ENCODE peak calls at places on chromosome 10, in ten cellular contexts. One of them, this sample, is unnamed.
A peak's percentile ranks its signal among the peaks of the same experiment; 100 is the strongest.

GRCh38 chr10:63414481-63415260 is 51.1 kb downstream of the JMJD1C start:
- DNase-seq in lower leg skin: no peak
- DNase-seq in GM12865: no peak
- DNase-seq in fibroblast of mammary gland: peak; percentile 56
- DNase-seq in AG09309: no peak
- DNase-seq in ascending aorta: no peak
- DNase-seq in kidney epithelial cell: no peak
- DNase-seq in heart right ventricle: no peak
- DNase-seq in GM23338: no peak
- DNase-seq in fibroblast of the aortic adventitia: peak; percentile 44
- DNase-seq in this sample: peak; percentile 72

GRCh38 chr10:26479766-26480492 is 41.8 kb downstream of the APBB1IP start:
- DNase-seq in lower leg skin: no peak
- DNase-seq in GM12865: peak; percentile 66
- DNase-seq in fibroblast of mammary gland: no peak
- DNase-seq in AG09309: no peak
- DNase-seq in ascending aorta: no peak
- DNase-seq in kidney epithelial cell: no peak
- DNase-seq in heart right ventricle: no peak
- DNase-seq in GM23338: no peak
- DNase-seq in fibroblast of the aortic adventitia: no peak
- DNase-seq in this sample: no peak

GRCh38 chr10:26215923-26216576 is 524 bp upstream of the GAD2 start:
- DNase-seq in lower leg skin: no peak
- DNase-seq in GM12865: no peak
- DNase-seq in fibroblast of mammary gland: peak; percentile 1
- DNase-seq in AG09309: no peak
- DNase-seq in ascending aorta: no peak
- DNase-seq in kidney epithelial cell: no peak
- DNase-seq in heart right ventricle: peak; percentile 20
- DNase-seq in GM23338: peak; percentile 82
- DNase-seq in fibroblast of the aortic adventitia: no peak
- DNase-seq in this sample: no peak

GRCh38 chr10:115278294-115278693 is 185.1 kb downstream of the ATRNL1 start:
- DNase-seq in lower leg skin: no peak
- DNase-seq in GM12865: peak; percentile 9
- DNase-seq in fibroblast of mammary gland: no peak
- DNase-seq in AG09309: no peak
- DNase-seq in ascending aorta: no peak
- DNase-seq in kidney epithelial cell: no peak
- DNase-seq in heart right ventricle: no peak
- DNase-seq in GM23338: no peak
- DNase-seq in fibroblast of the aortic adventitia: no peak
- DNase-seq in this sample: no peak

GRCh38 chr10:25125151-25125550 is 49.6 kb upstream of the GPR158 start:
- DNase-seq in lower leg skin: no peak
- DNase-seq in GM12865: no peak
- DNase-seq in fibroblast of mammary gland: no peak
- DNase-seq in AG09309: no peak
- DNase-seq in ascending aorta: no peak
- DNase-seq in kidney epithelial cell: peak; percentile 4
- DNase-seq in heart right ventricle: no peak
- DNase-seq in GM23338: peak; percentile 60
- DNase-seq in fibroblast of the aortic adventitia: no peak
- DNase-seq in this sample: no peak

GRCh38 chr10:85280014-85280413 is 951.6 kb downstream of the CCSER2 start:
- DNase-seq in lower leg skin: no peak
- DNase-seq in GM12865: no peak
- DNase-seq in fibroblast of mammary gland: no peak
- DNase-seq in AG09309: no peak
- DNase-seq in ascending aorta: no peak
- DNase-seq in kidney epithelial cell: no peak
- DNase-seq in heart right ventricle: no peak
- DNase-seq in GM23338: peak; percentile 4
- DNase-seq in fibroblast of the aortic adventitia: no peak
- DNase-seq in this sample: no peak

GRCh38 chr10:22597142-22597541 is 117.2 kb downstream of the PIP4K2A start:
- DNase-seq in lower leg skin: no peak
- DNase-seq in GM12865: peak; percentile 83
- DNase-seq in fibroblast of mammary gland: no peak
- DNase-seq in AG09309: no peak
- DNase-seq in ascending aorta: no peak
- DNase-seq in kidney epithelial cell: no peak
- DNase-seq in heart right ventricle: no peak
- DNase-seq in GM23338: no peak
- DNase-seq in fibroblast of the aortic adventitia: no peak
- DNase-seq in this sample: peak; percentile 16

GRCh38 chr10:46309511-46310142 is 22.8 kb downstream of the ANTXRL start:
- DNase-seq in lower leg skin: no peak
- DNase-seq in GM12865: no peak
- DNase-seq in fibroblast of mammary gland: no peak
- DNase-seq in AG09309: no peak
- DNase-seq in ascending aorta: peak; percentile 39
- DNase-seq in kidney epithelial cell: no peak
- DNase-seq in heart right ventricle: no peak
- DNase-seq in GM23338: no peak
- DNase-seq in fibroblast of the aortic adventitia: no peak
- DNase-seq in this sample: no peak

GRCh38 chr10:27568196-27569175 is 64.4 kb downstream of the RAB18 start:
- DNase-seq in lower leg skin: no peak
- DNase-seq in GM12865: peak; percentile 29
- DNase-seq in fibroblast of mammary gland: peak; percentile 64
- DNase-seq in AG09309: peak; percentile 7
- DNase-seq in ascending aorta: no peak
- DNase-seq in kidney epithelial cell: no peak
- DNase-seq in heart right ventricle: no peak
- DNase-seq in GM23338: no peak
- DNase-seq in fibroblast of the aortic adventitia: no peak
- DNase-seq in this sample: no peak

GRCh38 chr10:22623624-22624263 is 90.6 kb downstream of the PIP4K2A start:
- DNase-seq in lower leg skin: no peak
- DNase-seq in GM12865: no peak
- DNase-seq in fibroblast of mammary gland: no peak
- DNase-seq in AG09309: no peak
- DNase-seq in ascending aorta: no peak
- DNase-seq in kidney epithelial cell: no peak
- DNase-seq in heart right ventricle: no peak
- DNase-seq in GM23338: no peak
- DNase-seq in fibroblast of the aortic adventitia: no peak
- DNase-seq in this sample: peak; percentile 18

GRCh38 chr10:15238553-15239335 is 70.3 kb upstream of the NMT2 start:
- DNase-seq in lower leg skin: no peak
- DNase-seq in GM12865: no peak
- DNase-seq in fibroblast of mammary gland: peak; percentile 44
- DNase-seq in AG09309: no peak
- DNase-seq in ascending aorta: no peak
- DNase-seq in kidney epithelial cell: no peak
- DNase-seq in heart right ventricle: no peak
- DNase-seq in GM23338: no peak
- DNase-seq in fibroblast of the aortic adventitia: peak; percentile 11
- DNase-seq in this sample: peak; percentile 32

GRCh38 chr10:80290474-80291220 is 1.2 kb upstream of the MAT1A start:
- DNase-seq in lower leg skin: no peak
- DNase-seq in GM12865: no peak
- DNase-seq in fibroblast of mammary gland: no peak
- DNase-seq in AG09309: no peak
- DNase-seq in ascending aorta: no peak
- DNase-seq in kidney epithelial cell: no peak
- DNase-seq in heart right ventricle: no peak
- DNase-seq in GM23338: no peak
- DNase-seq in fibroblast of the aortic adventitia: no peak
- DNase-seq in this sample: no peak

DNA sequence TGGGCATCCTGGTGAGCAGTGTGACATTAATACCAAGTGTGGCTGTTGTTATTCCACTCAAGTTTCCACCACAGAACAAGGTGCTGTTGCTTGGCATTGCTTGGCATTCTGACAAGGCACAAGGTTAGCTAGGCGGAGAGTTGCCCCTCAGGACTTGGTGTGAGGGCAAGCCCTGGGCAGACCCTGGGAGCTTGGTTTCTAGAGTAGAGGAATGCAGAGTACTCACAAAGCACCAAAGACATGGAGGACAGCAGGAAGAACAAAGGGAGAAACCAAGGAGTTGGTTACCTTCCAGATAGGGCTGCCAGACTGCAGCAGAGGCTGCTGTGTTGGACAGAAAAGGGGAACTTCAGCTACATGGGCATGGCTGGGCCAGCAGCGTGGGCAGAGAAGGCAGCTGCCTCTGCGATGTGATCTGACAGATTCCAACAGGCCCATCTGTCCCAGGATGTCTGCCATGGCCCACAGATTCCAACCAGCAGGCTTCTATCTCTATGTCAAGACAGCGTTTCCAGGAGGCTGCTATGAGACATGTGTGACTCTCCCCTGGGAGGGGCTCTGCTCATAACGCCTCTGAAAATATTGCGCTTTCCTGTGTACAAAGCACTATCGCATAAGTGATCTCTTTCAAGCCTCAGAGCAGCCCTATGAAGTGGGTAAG is 1.8 kb downstream of the GOLGA7B start:
- DNase-seq in lower leg skin: peak; percentile 37
- DNase-seq in GM12865: no peak
- DNase-seq in fibroblast of mammary gland: no peak
- DNase-seq in AG09309: no peak
- DNase-seq in ascending aorta: no peak
- DNase-seq in kidney epithelial cell: no peak
- DNase-seq in heart right ventricle: no peak
- DNase-seq in GM23338: no peak
- DNase-seq in fibroblast of the aortic adventitia: no peak
- DNase-seq in this sample: no peak
- H3K4me3 ChIP-seq in lower leg skin: no peak overlapping the region
- H3K4me3 ChIP-seq in GM12865: no peak overlapping the region
- H3K4me3 ChIP-seq in fibroblast of mammary gland: no peak overlapping the region
- H3K4me3 ChIP-seq in AG09309: no peak overlapping the region
- H3K4me3 ChIP-seq in ascending aorta: no peak overlapping the region
- H3K4me3 ChIP-seq in kidney epithelial cell: no peak overlapping the region
- H3K4me3 ChIP-seq in heart right ventricle: no peak overlapping the region
- H3K4me3 ChIP-seq in GM23338: no peak overlapping the region
- H3K4me3 ChIP-seq in fibroblast of the aortic adventitia: no peak overlapping the region
- H3K4me3 ChIP-seq in this sample: no peak overlapping the region

GRCh38 chr10:5684971-5685763 is 529 bp downstream of the TASOR2 start:
- DNase-seq in lower leg skin: peak; percentile 62
- DNase-seq in GM12865: peak; percentile 82
- DNase-seq in fibroblast of mammary gland: peak; percentile 73
- DNase-seq in AG09309: peak; percentile 33
- DNase-seq in ascending aorta: peak; percentile 82
- DNase-seq in kidney epithelial cell: peak; percentile 43
- DNase-seq in heart right ventricle: peak; percentile 62
- DNase-seq in GM23338: peak; percentile 81
- DNase-seq in fibroblast of the aortic adventitia: peak; percentile 79
- DNase-seq in this sample: peak; percentile 75
- TF ChIP-seq CTCF in lower leg skin: no peak
- TF ChIP-seq CTCF in GM12865: peak; percentile 33
- TF ChIP-seq CTCF in fibroblast of mammary gland: peak; percentile 62
- TF ChIP-seq CTCF in AG09309: peak; percentile 54
- TF ChIP-seq CTCF in ascending aorta: no peak
- TF ChIP-seq CTCF in kidney epithelial cell: peak; percentile 63
- TF ChIP-seq CTCF in heart right ventricle: peak; percentile 35
- TF ChIP-seq CTCF in GM23338: peak; percentile 66
- TF ChIP-seq CTCF in fibroblast of the aortic adventitia: peak; percentile 70
- TF ChIP-seq CTCF in this sample: peak; percentile 61

GRCh38 chr10:60042262-60042661 is 135.9 kb upstream of the CCDC6 start:
- DNase-seq in lower leg skin: no peak
- DNase-seq in GM12865: no peak
- DNase-seq in fibroblast of mammary gland: no peak
- DNase-seq in AG09309: no peak
- DNase-seq in ascending aorta: no peak
- DNase-seq in kidney epithelial cell: no peak
- DNase-seq in heart right ventricle: no peak
- DNase-seq in GM23338: no peak
- DNase-seq in fibroblast of the aortic adventitia: no peak
- DNase-seq in this sample: no peak

GRCh38 chr10:60044221-60044620 is 137.9 kb upstream of the CCDC6 start:
- DNase-seq in lower leg skin: no peak
- DNase-seq in GM12865: no peak
- DNase-seq in fibroblast of mammary gland: peak; percentile 24
- DNase-seq in AG09309: peak; percentile 45
- DNase-seq in ascending aorta: no peak
- DNase-seq in kidney epithelial cell: no peak
- DNase-seq in heart right ventricle: no peak
- DNase-seq in GM23338: no peak
- DNase-seq in fibroblast of the aortic adventitia: peak; percentile 65
- DNase-seq in this sample: peak; percentile 50

GRCh38 chr10:60043561-60043960 is 137.2 kb upstream of the CCDC6 start:
- DNase-seq in lower leg skin: no peak
- DNase-seq in GM12865: no peak
- DNase-seq in fibroblast of mammary gland: no peak
- DNase-seq in AG09309: no peak
- DNase-seq in ascending aorta: no peak
- DNase-seq in kidney epithelial cell: no peak
- DNase-seq in heart right ventricle: no peak
- DNase-seq in GM23338: no peak
- DNase-seq in fibroblast of the aortic adventitia: no peak
- DNase-seq in this sample: no peak

GRCh38 chr10:60041489-60042133 is 135.3 kb upstream of the CCDC6 start:
- DNase-seq in lower leg skin: no peak
- DNase-seq in GM12865: peak; percentile 25
- DNase-seq in fibroblast of mammary gland: no peak
- DNase-seq in AG09309: no peak
- DNase-seq in ascending aorta: no peak
- DNase-seq in kidney epithelial cell: no peak
- DNase-seq in heart right ventricle: no peak
- DNase-seq in GM23338: no peak
- DNase-seq in fibroblast of the aortic adventitia: no peak
- DNase-seq in this sample: no peak

DNA sequence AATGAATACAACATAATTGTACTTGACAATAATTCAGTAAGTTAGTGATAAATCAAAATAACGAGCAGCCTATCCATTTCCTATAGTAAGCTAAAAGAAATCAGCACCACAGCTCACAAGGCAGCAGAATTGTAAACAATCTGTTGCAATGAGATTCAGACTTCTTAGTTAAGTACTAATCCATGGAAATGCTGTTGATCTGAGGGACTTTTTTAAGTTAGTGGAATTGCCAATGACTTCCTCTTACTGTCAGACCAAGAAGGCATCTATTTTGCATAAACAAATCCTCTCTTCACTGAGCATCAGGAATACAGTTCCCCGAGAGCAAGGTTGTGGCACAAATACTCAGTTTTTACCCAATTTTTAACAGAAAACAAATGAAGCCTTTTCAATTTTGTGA is 136.6 kb upstream of the CCDC6 start:
- DNase-seq in lower leg skin: no peak
- DNase-seq in GM12865: no peak
- DNase-seq in fibroblast of mammary gland: no peak
- DNase-seq in AG09309: no peak
- DNase-seq in ascending aorta: no peak
- DNase-seq in kidney epithelial cell: no peak
- DNase-seq in heart right ventricle: no peak
- DNase-seq in GM23338: no peak
- DNase-seq in fibroblast of the aortic adventitia: no peak
- DNase-seq in this sample: no peak
- H3K4me3 ChIP-seq in lower leg skin: no peak overlapping the region
- H3K4me3 ChIP-seq in GM12865: no peak overlapping the region
- H3K4me3 ChIP-seq in fibroblast of mammary gland: no peak overlapping the region
- H3K4me3 ChIP-seq in AG09309: no peak overlapping the region
- H3K4me3 ChIP-seq in ascending aorta: no peak overlapping the region
- H3K4me3 ChIP-seq in kidney epithelial cell: no peak overlapping the region
- H3K4me3 ChIP-seq in heart right ventricle: no peak overlapping the region
- H3K4me3 ChIP-seq in GM23338: no peak overlapping the region
- H3K4me3 ChIP-seq in fibroblast of the aortic adventitia: no peak overlapping the region
- H3K4me3 ChIP-seq in this sample: no peak overlapping the region

GRCh38 chr10:79129361-79129997 is 60.7 kb downstream of the ZMIZ1 start:
- DNase-seq in lower leg skin: no peak
- DNase-seq in GM12865: no peak
- DNase-seq in fibroblast of mammary gland: peak; percentile 56
- DNase-seq in AG09309: no peak
- DNase-seq in ascending aorta: no peak
- DNase-seq in kidney epithelial cell: no peak
- DNase-seq in heart right ventricle: no peak
- DNase-seq in GM23338: peak; percentile 91
- DNase-seq in fibroblast of the aortic adventitia: no peak
- DNase-seq in this sample: no peak
- TF ChIP-seq CTCF in lower leg skin: no peak
- TF ChIP-seq CTCF in GM12865: no peak
- TF ChIP-seq CTCF in fibroblast of mammary gland: no peak
- TF ChIP-seq CTCF in AG09309: no peak
- TF ChIP-seq CTCF in ascending aorta: no peak
- TF ChIP-seq CTCF in kidney epithelial cell: peak; percentile 15
- TF ChIP-seq CTCF in heart right ventricle: no peak
- TF ChIP-seq CTCF in GM23338: peak; percentile 39
- TF ChIP-seq CTCF in fibroblast of the aortic adventitia: peak; percentile 13
- TF ChIP-seq CTCF in this sample: no peak